ENCODE peak calls at places on chromosomes 7 and 10, in eight cellular contexts. J is upper lobe of right lung; I is right cardiac atrium; C is CD8-positive, alpha-beta memory T cell; A is PC-3; Z is OCI-LY7; L is mammary epithelial cell; W is fibroblast of lung. H is an unnamed sample. For H3K4me1, the result is how much of the 10 kb centered on the place peaks cover.

GRCh38 chr7:38671901-38672559 is 40.9 kb upstream of the AMPH start:
- DNase-seq in Z (peak), I (no peak), W (no peak), A (no peak), C (no peak), L (no peak), J (no peak), H (no peak)

GRCh38 chr10:9944690-9945089 is 1073.0 kb upstream of the CELF2 start:
- DNase-seq in A (no peak), C (no peak), Z (no peak), L (no peak), W (no peak), I (no peak), J (no peak), H (no peak)

GRCh38 chr10:132055616-132056015 is 10.1 kb upstream of the JAKMIP3 start:
- DNase-seq in J (no peak), W (no peak), Z (no peak), I (no peak), L (no peak), C (no peak), A (no peak), H (no peak)

GRCh38 chr10:89346264-89346971 is 18.6 kb downstream of the IFIT3 start:
- DNase-seq in Z (no peak), J (no peak), W (no peak), I (no peak), A (peak), C (no peak), L (peak), H (no peak)

GRCh38 chr7:134307320-134307719 is 9.4 kb downstream of the SLC35B4 start:
- DNase-seq in W (peak), C (no peak), Z (no peak), A (peak), J (no peak), I (no peak), L (no peak), H (no peak)

GRCh38 chr10:79414714-79415113 is 30.7 kb downstream of the ZCCHC24 start:
- DNase-seq in C (no peak), Z (no peak), L (no peak), W (no peak), I (no peak), A (no peak), J (no peak), H (no peak)

GRCh38 chr7:45703911-45704682 is 129.9 kb downstream of the ADCY1 start:
- DNase-seq in A (no peak), Z (no peak), I (peak), L (no peak), C (peak), J (peak), W (no peak), H (peak)

GRCh38 chr10:95987685-95988426 is 55.5 kb upstream of the CCNJ start:
- DNase-seq in A (no peak), L (no peak), J (no peak), C (no peak), I (no peak), Z (peak), W (no peak), H (no peak)

GRCh38 chr7:45564485-45564884 is 9.7 kb upstream of the ADCY1 start:
- DNase-seq in L (no peak), C (no peak), Z (no peak), I (peak), J (no peak), A (no peak), W (no peak), H (no peak)

GRCh38 chr10:12418000-12418399 is 68.7 kb downstream of the CAMK1D start:
- DNase-seq in I (peak), J (peak), A (no peak), L (no peak), Z (no peak), W (peak), C (no peak), H (no peak)

GRCh38 chr7:75993689-75994387 is 557 bp downstream of the TMEM120A start:
- DNase-seq in C (no peak), Z (no peak), L (peak), J (peak), I (peak), A (peak), W (peak), H (peak)

GRCh38 chr10:74177140-74177677 is 26.2 kb downstream of the ADK start:
- DNase-seq in L (peak), J (peak), W (peak), A (peak), I (peak), Z (peak), C (peak), H (peak)

GRCh38 chr7:24734306-24734705 is 23.0 kb downstream of the GSDME start:
- DNase-seq in A (no peak), Z (no peak), C (no peak), I (no peak), W (peak), L (no peak), J (no peak), H (no peak)

GRCh38 chr7:102996957-102997356 is 77.6 kb downstream of the FBXL13 start:
- DNase-seq in J (no peak), Z (no peak), A (no peak), I (no peak), W (no peak), L (no peak), C (no peak), H (no peak)

GRCh38 chr7:91356915-91357314 is 92.7 kb downstream of the FZD1 start:
- DNase-seq in Z (no peak), C (no peak), I (no peak), W (no peak), J (no peak), L (no peak), A (no peak), H (no peak)

GRCh38 chr7:16712916-16713315 is 40.6 kb upstream of the TSPAN13 start:
- DNase-seq in W (peak), A (peak), L (no peak), C (no peak), J (no peak), Z (no peak), I (no peak), H (no peak)

GRCh38 chr7:83159731-83160130 is 3.0 kb downstream of the PCLO start:
- DNase-seq in L (peak), A (peak), Z (no peak), I (no peak), J (no peak), W (no peak), C (no peak), H (no peak)

GRCh38 chr10:64394744-64395143 is 873.5 kb downstream of the REEP3 start:
- DNase-seq in L (no peak), C (no peak), A (peak), I (no peak), Z (no peak), J (no peak), W (peak), H (no peak)

GRCh38 chr7:134899729-134900128 is 86.6 kb upstream of the AGBL3 start:
- DNase-seq in I (no peak), C (no peak), A (peak), Z (no peak), W (peak), J (no peak), L (peak), H (no peak)

DNA sequence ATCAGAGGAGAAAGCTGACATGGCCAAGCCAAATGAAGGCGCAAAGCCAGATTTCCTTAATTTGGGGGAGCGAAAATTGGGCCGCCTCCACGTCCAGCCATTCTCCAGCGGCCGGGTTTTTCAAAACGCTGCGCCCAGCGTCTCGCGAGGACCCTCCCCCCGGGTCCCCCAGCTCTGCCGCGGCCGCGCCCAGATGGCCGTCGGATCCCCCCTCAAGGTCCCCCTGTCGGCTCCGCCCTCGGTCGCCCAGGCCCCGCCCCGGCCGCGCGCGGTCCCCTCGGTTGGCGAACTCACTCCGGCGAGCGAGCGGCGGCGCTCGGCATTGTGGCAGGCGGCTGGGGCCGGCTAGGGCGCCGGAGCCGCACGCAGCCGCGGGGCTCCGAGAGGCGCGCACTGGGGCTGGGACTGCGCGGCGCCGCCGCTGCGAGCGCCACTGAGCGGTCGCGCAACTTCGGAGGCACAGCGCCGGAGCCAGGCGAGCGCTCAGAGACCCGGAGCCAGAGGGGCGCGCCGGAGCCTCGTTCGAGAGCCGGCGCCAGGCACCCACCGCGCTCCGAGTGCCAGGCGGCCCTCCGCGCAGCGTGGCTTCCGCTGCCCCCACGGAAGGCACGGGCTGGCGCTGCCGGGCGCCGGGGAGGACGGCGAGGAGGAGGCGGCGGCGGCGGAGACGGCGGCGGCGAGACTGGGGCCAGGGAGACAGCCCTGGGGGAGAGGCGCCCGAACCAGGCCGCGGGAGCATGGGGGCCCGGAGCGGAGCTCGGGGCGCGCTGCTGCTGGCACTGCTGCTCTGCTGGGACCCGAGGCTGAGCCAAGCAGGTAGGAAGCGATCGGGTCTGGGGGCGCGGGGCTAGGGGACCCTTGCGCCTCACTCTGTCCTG is at the start of gene UNC5B:
- DNase-seq in I (peak), W (peak), A (peak), Z (peak), C (peak), J (peak), L (peak), H (peak)
- H3K27ac ChIP-seq in I (peak), W (peak), A (no peak), Z (no peak), C (no peak), J (peak), L (peak), H (peak)

DNA sequence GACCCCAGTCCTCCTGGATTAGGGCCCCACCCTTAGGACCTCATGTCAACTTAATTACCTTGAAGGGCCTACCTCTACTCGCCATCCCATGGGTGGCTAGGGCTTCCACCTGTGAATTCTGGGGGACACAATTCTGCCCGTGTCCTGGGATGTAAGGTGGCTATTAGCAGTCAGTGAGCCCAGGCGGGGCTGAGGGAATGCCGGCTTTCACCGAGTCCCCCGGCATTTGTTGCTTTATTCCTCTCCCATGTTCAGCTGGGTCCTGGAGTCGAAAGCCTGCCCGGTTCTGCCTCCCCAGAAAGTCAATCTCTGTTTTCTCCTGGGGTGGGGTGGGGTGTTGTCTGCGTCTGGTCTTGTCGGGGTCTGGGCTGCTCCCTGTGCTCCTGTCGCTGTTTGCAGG is 125.6 kb downstream of the GLRX3 start:
- DNase-seq in L (no peak), C (no peak), W (no peak), J (no peak), Z (no peak), A (no peak), I (no peak), H (no peak)
- H3K4me1 ChIP-seq in L (under half), C (under half), W (under half), J (under half), Z (under half), A (under half), I (under half), H (under half)

DNA sequence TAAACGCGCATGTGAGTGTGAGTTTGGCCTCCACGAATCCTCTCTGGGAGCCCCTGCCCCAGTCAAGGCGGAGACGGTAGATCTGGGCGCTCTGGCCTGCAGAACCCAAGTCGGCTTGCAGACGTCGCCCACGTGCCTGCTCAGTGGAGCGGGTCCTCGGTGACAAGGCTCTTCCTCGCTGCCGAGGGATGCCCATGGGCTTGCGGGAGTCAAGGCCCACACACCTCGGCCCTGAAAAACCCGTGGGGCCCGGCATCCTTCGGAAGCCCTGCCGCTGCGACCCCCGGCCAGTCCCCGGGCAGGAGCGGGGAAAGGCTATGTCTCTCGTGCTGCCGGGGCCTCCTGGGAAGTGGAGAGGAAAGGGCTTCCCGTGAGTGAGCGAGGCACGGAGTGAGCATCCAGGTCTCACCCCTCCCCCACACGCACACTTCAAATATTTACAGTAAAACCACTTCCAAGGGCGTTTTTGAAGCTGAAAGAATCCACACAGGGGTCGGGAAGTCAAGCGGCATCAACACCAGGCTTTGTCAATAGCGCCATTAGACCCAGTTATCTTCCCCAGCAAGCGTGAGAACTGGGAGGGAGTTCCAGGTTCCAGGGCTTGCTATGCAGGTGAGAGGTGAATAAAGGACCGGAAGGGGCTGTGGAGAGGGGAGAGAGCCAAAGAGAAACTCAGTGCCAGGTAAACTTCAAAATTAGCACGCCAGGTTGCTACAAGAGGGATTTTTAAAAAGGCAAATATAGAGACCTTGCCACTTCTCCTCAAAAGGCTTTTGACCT is 1.1 kb upstream of the MNX1 start:
- DNase-seq in A (peak), W (no peak), J (no peak), Z (peak), I (no peak), L (no peak), C (no peak), H (no peak)
- H3K4me3 ChIP-seq in A (peak), W (no peak), J (peak), Z (peak), I (no peak), L (peak), C (peak), H (no peak)

DNA sequence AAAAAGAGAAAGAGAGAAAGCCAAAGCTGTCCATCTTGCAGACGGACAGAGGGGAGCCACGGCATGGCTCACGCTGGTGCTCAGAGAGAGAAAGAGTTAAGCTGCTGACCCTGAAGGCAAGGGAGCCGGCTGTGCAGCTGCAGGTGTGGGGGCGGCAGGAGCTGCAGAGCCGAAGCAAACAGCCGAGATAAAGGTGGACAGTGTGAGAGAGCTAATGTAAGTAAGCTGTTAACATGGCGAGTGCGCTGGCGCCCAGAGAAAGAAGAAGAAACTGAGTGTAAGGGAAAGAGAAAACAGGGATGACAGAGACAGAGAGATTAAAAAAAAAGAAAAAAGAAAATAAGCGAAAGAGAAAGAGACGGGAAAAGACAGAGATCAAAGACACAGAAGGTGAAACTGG is 18.2 kb downstream of the COL17A1 start:
- DNase-seq in A (no peak), L (no peak), J (no peak), I (no peak), Z (no peak), C (no peak), W (no peak), H (peak)
- H3K27ac ChIP-seq in A (no peak), L (no peak), J (no peak), I (no peak), Z (no peak), C (no peak), W (no peak), H (no peak)

DNA sequence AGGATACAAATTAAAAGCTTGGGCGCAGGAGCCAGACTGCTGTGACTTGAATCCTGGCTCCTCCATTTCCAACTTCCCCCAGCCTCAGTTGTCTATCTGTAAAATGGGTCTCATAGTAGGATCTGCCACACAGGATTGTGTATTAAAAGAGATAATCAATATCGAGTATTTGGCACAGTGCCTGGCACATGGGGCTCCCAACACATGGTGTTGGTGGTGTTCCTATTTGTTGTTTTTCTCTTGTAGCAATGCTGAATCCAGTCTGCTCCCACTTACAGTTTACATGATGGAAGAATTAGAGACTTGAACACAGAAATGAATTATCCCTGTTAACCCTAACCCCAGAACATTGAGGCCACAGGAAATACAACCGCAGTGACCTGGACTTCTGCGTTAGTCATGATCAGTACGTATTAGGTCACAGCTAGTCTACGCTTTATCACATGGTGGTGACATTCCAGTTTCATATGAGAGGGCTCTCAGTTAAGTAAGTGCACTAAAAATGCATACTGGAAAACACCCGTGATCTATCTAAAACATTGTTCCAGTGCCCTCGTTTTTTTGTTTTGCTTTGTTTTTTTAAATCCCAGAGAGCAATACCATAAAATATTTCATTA is 169.5 kb upstream of the KLF14 start:
- DNase-seq in Z (no peak), C (no peak), W (peak), A (peak), I (no peak), L (peak), J (no peak), H (no peak)
- H3K4me1 ChIP-seq in Z (under half), C (under half), W (under half), A (half or more), I (under half), L (half or more), J (half or more), H (under half)

H was measured in ascending aorta.